ENCODE peak calls at places on chromosomes 7 and 10, in four cellular contexts. P is right lobe of liver, D is HFFc6, J is cardiac muscle cell. H is an unnamed sample.

GRCh38 chr7:38744746-38745145 is 113.6 kb upstream of the AMPH start:
- DNase-seq in D (peak; percentile 50), J (no peak), P (no peak), H (no peak)

GRCh38 chr10:70926215-70927000 is 38.0 kb upstream of the PCBD1 start:
- DNase-seq in J (no peak), P (no peak), D (no peak), H (no peak)

GRCh38 chr7:19522486-19522885 is 186.4 kb downstream of the POLR1F start:
- DNase-seq in P (no peak), J (no peak), D (no peak), H (no peak)

GRCh38 chr7:17130281-17131059 is 168.0 kb upstream of the AHR start:
- DNase-seq in J (peak; percentile 25), D (peak; percentile 79), P (no peak), H (no peak)

GRCh38 chr10:73076361-73077183 is 20.1 kb downstream of the P4HA1 start:
- DNase-seq in P (peak; percentile 47), D (peak; percentile 53), J (no peak), H (no peak)

GRCh38 chr7:35839860-35840854 is 39.3 kb downstream of the SEPTIN7 start:
- DNase-seq in P (no peak), D (peak; percentile 77), J (no peak), H (no peak)

GRCh38 chr7:149414745-149415390 is 46.0 kb downstream of the ZNF777 start:
- DNase-seq in J (peak; percentile 55), D (no peak), P (no peak), H (peak; percentile 59)

GRCh38 chr7:107815254-107815882 is 12.3 kb upstream of the SLC26A3 start:
- DNase-seq in J (no peak), D (no peak), P (no peak), H (no peak)

GRCh38 chr7:28020302-28020940 is 160.2 kb downstream of the JAZF1 start:
- DNase-seq in D (peak; percentile 73), P (peak; percentile 38), J (peak; percentile 78), H (peak; percentile 39)

GRCh38 chr7:24052572-24053223 is 231.3 kb upstream of the NPY start:
- DNase-seq in P (no peak), J (no peak), D (peak; percentile 85), H (no peak)

GRCh38 chr10:13989616-13990015 is 341.1 kb downstream of the FRMD4A start:
- DNase-seq in D (no peak), P (no peak), J (no peak), H (no peak)

GRCh38 chr10:129918401-129918800 is 45.7 kb downstream of the EBF3 start:
- DNase-seq in D (no peak), P (no peak), J (no peak), H (no peak)

GRCh38 chr10:121481222-121481621 is 117.0 kb downstream of the FGFR2 start:
- DNase-seq in D (no peak), J (no peak), P (no peak), H (no peak)

GRCh38 chr10:42690449-42691360 is 52.3 kb upstream of the ZNF33B start:
- DNase-seq in P (no peak), J (no peak), D (no peak), H (no peak)

GRCh38 chr10:49645417-49646255 is 31.8 kb downstream of the CHAT start:
- DNase-seq in P (no peak), J (no peak), D (no peak), H (no peak)

GRCh38 chr10:111077715-111078504 is 1.1 kb downstream of the ADRA2A start:
- DNase-seq in P (peak; percentile 49), D (no peak), J (no peak), H (no peak)

GRCh38 chr10:71849461-71849908 is 1.6 kb downstream of the PSAP start:
- DNase-seq in P (no peak), D (no peak), J (no peak), H (no peak)

GRCh38 chr10:48684792-48685651 is at the start of gene WDFY4:
- DNase-seq in J (no peak), D (no peak), P (peak; percentile 36), H (no peak)

GRCh38 chr10:62885656-62886461 is 69.7 kb upstream of the EGR2 start:
- DNase-seq in D (peak; percentile 50), J (peak; percentile 88), P (no peak), H (no peak)

GRCh38 chr7:74657692-74658170 is at the start of gene GTF2I:
- DNase-seq in P (peak; percentile 67), J (peak; percentile 71), D (no peak), H (no peak)

GRCh38 chr7:88357295-88357694 is 50.6 kb upstream of the STEAP4 start:
- DNase-seq in P (peak; percentile 34), J (no peak), D (no peak), H (no peak)

GRCh38 chr7:2116903-2117680 is 115.7 kb downstream of the MAD1L1 start:
- DNase-seq in D (no peak), P (peak; percentile 42), J (no peak), H (no peak)

GRCh38 chr10:50343702-50344331 is 92.5 kb upstream of the ASAH2 start:
- DNase-seq in J (no peak), D (no peak), P (no peak), H (no peak)

GRCh38 chr10:51129946-51130554 is 55.8 kb downstream of the PRKG1 start:
- DNase-seq in P (no peak), J (no peak), D (no peak), H (no peak)

GRCh38 chr10:45594276-45595157 is 78.1 kb downstream of the ZFAND4 start:
- DNase-seq in D (peak; percentile 82), J (peak; percentile 97), P (peak; percentile 96), H (peak; percentile 84)

GRCh38 chr7:132158166-132158565 is 418.1 kb downstream of the PLXNA4 start:
- DNase-seq in D (no peak), P (no peak), J (no peak), H (no peak)

GRCh38 chr10:34666008-34666700 is 148.9 kb downstream of the PARD3 start:
- DNase-seq in J (peak; percentile 59), P (no peak), D (peak; percentile 89), H (no peak)

GRCh38 chr10:58115218-58116050 is 152.3 kb downstream of the IPMK start:
- DNase-seq in P (no peak), D (no peak), J (no peak), H (no peak)

GRCh38 chr7:46682841-46683624 is 762.0 kb upstream of the IGFBP3 start:
- DNase-seq in D (peak; percentile 85), J (no peak), P (no peak), H (no peak)

GRCh38 chr7:4713183-4713784 is 31.2 kb downstream of the FOXK1 start:
- DNase-seq in D (peak; percentile 39), P (no peak), J (no peak), H (no peak)

GRCh38 chr10:7915923-7916322 is 97.6 kb downstream of the TAF3 start:
- DNase-seq in P (no peak), D (peak; percentile 27), J (no peak), H (no peak)

GRCh38 chr7:159092701-159093121 is 52.0 kb downstream of the VIPR2 start:
- DNase-seq in P (no peak), D (no peak), J (no peak), H (no peak)

GRCh38 chr7:67854236-67854635 is 857.6 kb downstream of the TYW1 start:
- DNase-seq in P (no peak), J (no peak), D (no peak), H (no peak)

GRCh38 chr10:132065491-132066105 is at the start of gene JAKMIP3:
- DNase-seq in J (peak; percentile 12), P (peak; percentile 38), D (peak; percentile 95), H (no peak)

GRCh38 chr7:98470131-98470985 is 69.5 kb upstream of the BAIAP2L1 start:
- DNase-seq in J (peak; percentile 80), P (peak; percentile 66), D (no peak), H (peak; percentile 43)

GRCh38 chr7:77903597-77903996 is 105.0 kb downstream of the PHTF2 start:
- DNase-seq in D (no peak), P (no peak), J (no peak), H (no peak)
- TF ChIP-seq CTCF in D (peak; percentile 58), P (no peak), J (peak; percentile 20), H (no peak)

GRCh38 chr10:104642001-104642270 is 846 bp downstream of the SORCS3 start:
- DNase-seq in P (no peak), D (no peak), J (no peak), H (peak; percentile 15)

GRCh38 chr10:104640339-104641149 is 546 bp upstream of the SORCS3 start:
- DNase-seq in J (peak; percentile 63), P (no peak), D (no peak), H (peak; percentile 20)

GRCh38 chr10:104643023-104643663 is 2.1 kb downstream of the SORCS3 start:
- DNase-seq in J (no peak), P (no peak), D (no peak), H (no peak)

GRCh38 chr10:104641150-104642000 is at the start of gene SORCS3:
- DNase-seq in D (no peak), P (no peak), J (peak; percentile 69), H (peak; percentile 28)

DNA sequence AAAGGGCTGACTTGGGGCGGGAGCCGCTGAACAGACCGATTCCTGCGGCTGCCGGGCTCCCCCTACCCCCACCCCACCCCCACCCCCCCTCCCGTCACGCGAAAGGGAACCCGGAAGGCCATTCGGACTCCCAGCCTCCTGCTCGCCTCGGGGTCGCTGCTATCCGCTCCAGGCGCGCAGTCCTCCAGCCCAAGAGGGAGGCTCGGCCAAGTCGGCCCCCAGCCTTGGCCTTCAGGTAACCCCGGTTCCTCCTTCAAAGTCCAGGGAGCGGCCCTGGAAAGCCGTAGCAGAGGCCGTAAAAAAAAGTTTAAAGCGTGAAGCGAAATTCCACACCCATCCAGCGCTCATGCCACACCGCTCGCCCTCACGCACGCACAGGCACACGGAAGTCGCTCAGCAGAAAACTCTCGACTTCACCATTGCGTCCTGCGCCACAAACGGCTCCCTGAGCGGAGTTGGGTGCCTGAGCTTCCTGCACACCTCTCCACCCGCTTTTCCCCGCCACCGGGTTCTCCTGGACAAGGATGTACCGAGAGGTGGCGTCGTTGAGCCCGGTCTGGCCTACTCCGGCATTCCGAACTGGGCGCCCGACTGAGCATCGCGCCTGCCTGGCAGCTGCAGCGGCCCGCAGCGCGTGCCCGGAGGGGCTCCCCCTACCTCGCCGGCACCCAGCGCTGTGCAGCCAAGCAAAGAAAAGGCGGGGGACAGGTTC is 1.4 kb downstream of the SORCS3 start:
- DNase-seq in D (no peak), P (no peak), J (peak; percentile 91), H (peak; percentile 81)
- TF ChIP-seq CTCF in D (peak; percentile 40), P (no peak), J (peak; percentile 39), H (peak; percentile 73)

DNA sequence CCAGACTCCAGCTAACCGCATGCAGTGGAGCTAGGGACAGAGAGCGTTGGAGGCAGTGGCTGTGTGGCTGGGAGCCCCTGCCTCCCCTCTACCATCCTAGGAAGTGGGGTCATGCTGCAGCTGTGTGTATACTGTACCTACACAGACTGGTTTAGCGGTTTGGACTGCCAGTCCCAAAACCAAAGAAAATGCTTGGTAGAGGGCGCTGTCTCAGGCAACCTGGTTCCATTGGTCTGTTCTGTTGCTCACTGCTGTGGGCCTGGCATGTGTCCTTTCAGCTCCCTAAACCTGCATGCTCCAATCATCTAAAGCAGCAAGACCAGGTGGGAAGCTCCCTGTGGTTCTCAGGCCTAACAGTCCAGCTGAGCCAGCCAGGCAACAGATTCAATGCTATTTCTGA is 4.5 kb downstream of the RBP4 start:
- DNase-seq in P (no peak), J (no peak), D (no peak), H (no peak)
- TF ChIP-seq CTCF in P (peak; percentile 11), J (no peak), D (peak; percentile 21), H (no peak)

GRCh38 chr7:34315032-34315431 is 343.0 kb upstream of the NPSR1 start:
- DNase-seq in D (peak; percentile 83), P (no peak), J (no peak), H (no peak)
- TF ChIP-seq CTCF in D (no peak), P (no peak), J (no peak), H (no peak)

GRCh38 chr10:63901228-63901627 is 380.0 kb downstream of the REEP3 start:
- DNase-seq in P (no peak), J (no peak), D (no peak), H (no peak)
- TF ChIP-seq CTCF in P (peak; percentile 19), J (peak; percentile 35), D (peak; percentile 48), H (peak; percentile 38)